ENCODE peak calls at places on chromosomes 16 and 17, in four cellular contexts. K is activated T-helper 1 cell treated with anti-CD3 and anti-CD28 coated beads, Interleukin-2, amount 50 U/mL, for 16 hours; M is GM06990; U is stimulated activated CD8-positive, alpha-beta memory T cell treated with anti-CD3 and anti-CD28 coated beads, Interleukin-7, amount 100 ng/mL, for 1 hour. A is an unnamed sample.

GRCh38 chr17:1412185-1413110 is 12.4 kb upstream of the YWHAE start:
- DNase-seq in K (no peak), M (no peak), U (no peak), A (no peak)

GRCh38 chr16:74623214-74623842 is 16.4 kb upstream of the GLG1 start:
- DNase-seq in K (no peak), M (no peak), U (no peak), A (no peak)

GRCh38 chr16:27239906-27240655 is 28.5 kb downstream of the NSMCE1 start:
- DNase-seq in K (no peak), M (no peak), U (no peak), A (no peak)

GRCh38 chr16:77859493-77860232 is 71.3 kb downstream of the VAT1L start:
- DNase-seq in K (no peak), M (no peak), U (no peak), A (no peak)

GRCh38 chr17:17669851-17670232 is 11.4 kb upstream of the RAI1 start:
- DNase-seq in K (no peak), M (no peak), U (no peak), A (no peak)

GRCh38 chr16:46629331-46629843 is 8.2 kb upstream of the SHCBP1 start:
- DNase-seq in K (no peak), M (no peak), U (no peak), A (no peak)

GRCh38 chr17:68782829-68783228 is 172.4 kb downstream of the ABCA8 start:
- DNase-seq in K (no peak), M (no peak), U (no peak), A (no peak)

GRCh38 chr17:65953316-65954147 is 238.4 kb downstream of the CEP112 start:
- DNase-seq in K (no peak), M (no peak), U (no peak), A (no peak)

GRCh38 chr17:17561408-17562144 is 29.9 kb downstream of the PEMT start:
- DNase-seq in K (no peak), M (no peak), U (no peak), A (no peak)

GRCh38 chr16:56626685-56627084 is 1.1 kb downstream of the MT1E start:
- DNase-seq in K (no peak), M (no peak), U (no peak), A (no peak)

GRCh38 chr16:80912651-80913050 is 94.0 kb downstream of the CMC2 start:
- DNase-seq in K (no peak), M (no peak), U (no peak), A (no peak)

GRCh38 chr16:86396318-86396882 is 113.9 kb upstream of the FOXF1 start:
- DNase-seq in K (no peak), M (no peak), U (no peak), A (no peak)

GRCh38 chr16:86071611-86072240 is 172.8 kb downstream of the IRF8 start:
- DNase-seq in K (no peak), M (no peak), U (no peak), A (no peak)

GRCh38 chr16:26510924-26511323 is 555.8 kb upstream of the C16orf82 start:
- DNase-seq in K (no peak), M (no peak), U (no peak), A (no peak)

GRCh38 chr16:9275386-9275785 is 183.9 kb downstream of the HAPSTR1 start:
- DNase-seq in K (no peak), M (no peak), U (no peak), A (no peak)

GRCh38 chr16:66720766-66721165 is 24.2 kb upstream of the CMTM4 start:
- DNase-seq in K (no peak), M (no peak), U (no peak), A (no peak)

GRCh38 chr17:74542166-74542565 is 3.7 kb downstream of the CD300C start:
- DNase-seq in K (no peak), M (no peak), U (no peak), A (no peak)

GRCh38 chr17:40071720-40072480 is 9.1 kb downstream of the THRA start:
- DNase-seq in K (no peak), M (no peak), U (no peak), A (no peak)

GRCh38 chr17:6098466-6099180 is 28.4 kb downstream of the WSCD1 start:
- DNase-seq in K (no peak), M (no peak), U (no peak), A (no peak)

GRCh38 chr17:57970706-57971105 is 15.5 kb upstream of the CUEDC1 start:
- DNase-seq in K (no peak), M (no peak), U (no peak), A (peak)

GRCh38 chr17:66836063-66837005 is 1.4 kb downstream of the CACNG5 start:
- DNase-seq in K (no peak), M (no peak), U (no peak), A (no peak)

A was measured in mesothelial cell of epicardium.